ENCODE peak calls at places on chromosomes 16 and 17, in seven cellular contexts. One of them, this sample, is unnamed.

GRCh38 chr16:4015275-4015990 is 100.8 kb downstream of the ADCY9 start:
- DNase-seq in breast epithelium: no peak
- DNase-seq in neuronal stem cell: no peak
- DNase-seq in kidney epithelial cell: no peak
- DNase-seq in pancreas: peak
- DNase-seq in dorsolateral prefrontal cortex: no peak
- DNase-seq in small intestine: peak
- DNase-seq in this sample: no peak

GRCh38 chr17:49787932-49788442 is 494 bp upstream of the KAT7 start:
- DNase-seq in pancreas: no peak
- DNase-seq in dorsolateral prefrontal cortex: no peak
- DNase-seq in neuronal stem cell: no peak
- DNase-seq in kidney epithelial cell: no peak
- DNase-seq in small intestine: no peak
- DNase-seq in breast epithelium: no peak
- DNase-seq in this sample: no peak

GRCh38 chr16:82241469-82242052 is 71.5 kb upstream of the MPHOSPH6 start:
- DNase-seq in kidney epithelial cell: no peak
- DNase-seq in neuronal stem cell: no peak
- DNase-seq in pancreas: no peak
- DNase-seq in small intestine: no peak
- DNase-seq in breast epithelium: no peak
- DNase-seq in dorsolateral prefrontal cortex: no peak
- DNase-seq in this sample: no peak

GRCh38 chr17:1237471-1237870 is 32.8 kb upstream of the BHLHA9 start:
- DNase-seq in neuronal stem cell: no peak
- DNase-seq in dorsolateral prefrontal cortex: no peak
- DNase-seq in breast epithelium: no peak
- DNase-seq in small intestine: no peak
- DNase-seq in pancreas: no peak
- DNase-seq in kidney epithelial cell: no peak
- DNase-seq in this sample: no peak

GRCh38 chr17:37339321-37339720 is 36.5 kb upstream of the C17orf78 start:
- DNase-seq in small intestine: no peak
- DNase-seq in neuronal stem cell: no peak
- DNase-seq in dorsolateral prefrontal cortex: no peak
- DNase-seq in pancreas: no peak
- DNase-seq in breast epithelium: no peak
- DNase-seq in kidney epithelial cell: no peak
- DNase-seq in this sample: no peak

GRCh38 chr17:21013983-21014382 is 28.8 kb downstream of the USP22 start:
- DNase-seq in small intestine: no peak
- DNase-seq in breast epithelium: no peak
- DNase-seq in pancreas: no peak
- DNase-seq in kidney epithelial cell: no peak
- DNase-seq in neuronal stem cell: no peak
- DNase-seq in dorsolateral prefrontal cortex: no peak
- DNase-seq in this sample: no peak

GRCh38 chr16:19589771-19590302 is 34.3 kb downstream of the VPS35L start:
- DNase-seq in pancreas: no peak
- DNase-seq in dorsolateral prefrontal cortex: no peak
- DNase-seq in neuronal stem cell: no peak
- DNase-seq in breast epithelium: no peak
- DNase-seq in small intestine: no peak
- DNase-seq in kidney epithelial cell: no peak
- DNase-seq in this sample: no peak

GRCh38 chr17:71378036-71378435 is 742.8 kb upstream of the SOX9 start:
- DNase-seq in pancreas: no peak
- DNase-seq in neuronal stem cell: no peak
- DNase-seq in small intestine: no peak
- DNase-seq in dorsolateral prefrontal cortex: no peak
- DNase-seq in breast epithelium: no peak
- DNase-seq in kidney epithelial cell: no peak
- DNase-seq in this sample: no peak

GRCh38 chr16:20898938-20899502 is 1.1 kb downstream of the DCUN1D3 start:
- DNase-seq in kidney epithelial cell: no peak
- DNase-seq in dorsolateral prefrontal cortex: no peak
- DNase-seq in breast epithelium: no peak
- DNase-seq in pancreas: no peak
- DNase-seq in neuronal stem cell: no peak
- DNase-seq in small intestine: no peak
- DNase-seq in this sample: no peak

GRCh38 chr16:88781140-88782077 is 3.6 kb downstream of the PIEZO1 start:
- DNase-seq in dorsolateral prefrontal cortex: no peak
- DNase-seq in small intestine: no peak
- DNase-seq in kidney epithelial cell: no peak
- DNase-seq in pancreas: no peak
- DNase-seq in neuronal stem cell: no peak
- DNase-seq in breast epithelium: no peak
- DNase-seq in this sample: no peak

GRCh38 chr17:32386844-32387243 is 36.9 kb downstream of the ZNF207 start:
- DNase-seq in kidney epithelial cell: no peak
- DNase-seq in small intestine: no peak
- DNase-seq in breast epithelium: no peak
- DNase-seq in dorsolateral prefrontal cortex: no peak
- DNase-seq in neuronal stem cell: no peak
- DNase-seq in pancreas: no peak
- DNase-seq in this sample: no peak

GRCh38 chr17:81885869-81886548 is 5.4 kb downstream of the ALYREF start:
- DNase-seq in breast epithelium: no peak
- DNase-seq in dorsolateral prefrontal cortex: no peak
- DNase-seq in small intestine: no peak
- DNase-seq in kidney epithelial cell: peak
- DNase-seq in neuronal stem cell: no peak
- DNase-seq in pancreas: no peak
- DNase-seq in this sample: no peak

GRCh38 chr16:77385481-77385880 is 49.4 kb downstream of the ADAMTS18 start:
- DNase-seq in dorsolateral prefrontal cortex: no peak
- DNase-seq in pancreas: no peak
- DNase-seq in small intestine: no peak
- DNase-seq in breast epithelium: no peak
- DNase-seq in neuronal stem cell: no peak
- DNase-seq in kidney epithelial cell: no peak
- DNase-seq in this sample: no peak

GRCh38 chr17:5468075-5468473 is 708 bp downstream of the DHX33 start:
- DNase-seq in neuronal stem cell: no peak
- DNase-seq in pancreas: no peak
- DNase-seq in kidney epithelial cell: no peak
- DNase-seq in breast epithelium: no peak
- DNase-seq in dorsolateral prefrontal cortex: no peak
- DNase-seq in small intestine: peak
- DNase-seq in this sample: no peak

GRCh38 chr17:880074-880870 is 98.1 kb downstream of the MRM3 start:
- DNase-seq in neuronal stem cell: no peak
- DNase-seq in breast epithelium: no peak
- DNase-seq in kidney epithelial cell: no peak
- DNase-seq in small intestine: no peak
- DNase-seq in pancreas: no peak
- DNase-seq in dorsolateral prefrontal cortex: no peak
- DNase-seq in this sample: no peak

GRCh38 chr17:70073326-70073725 is 1.7 kb upstream of the KCNJ16 start:
- DNase-seq in pancreas: no peak
- DNase-seq in dorsolateral prefrontal cortex: no peak
- DNase-seq in neuronal stem cell: no peak
- DNase-seq in kidney epithelial cell: no peak
- DNase-seq in small intestine: no peak
- DNase-seq in breast epithelium: no peak
- DNase-seq in this sample: no peak

GRCh38 chr17:4950757-4951204 is at the start of gene ENO3:
- DNase-seq in kidney epithelial cell: no peak
- DNase-seq in small intestine: no peak
- DNase-seq in neuronal stem cell: peak
- DNase-seq in pancreas: no peak
- DNase-seq in dorsolateral prefrontal cortex: no peak
- DNase-seq in breast epithelium: no peak
- DNase-seq in this sample: no peak

GRCh38 chr17:39187152-39187830 is 10.2 kb downstream of the CACNB1 start:
- DNase-seq in neuronal stem cell: no peak
- DNase-seq in dorsolateral prefrontal cortex: no peak
- DNase-seq in kidney epithelial cell: no peak
- DNase-seq in breast epithelium: no peak
- DNase-seq in small intestine: peak
- DNase-seq in pancreas: no peak
- DNase-seq in this sample: no peak

GRCh38 chr17:50772251-50772650 is 4.9 kb upstream of the ANKRD40CL start:
- DNase-seq in neuronal stem cell: no peak
- DNase-seq in breast epithelium: no peak
- DNase-seq in kidney epithelial cell: no peak
- DNase-seq in dorsolateral prefrontal cortex: peak
- DNase-seq in pancreas: no peak
- DNase-seq in small intestine: no peak
- DNase-seq in this sample: no peak

DNA sequence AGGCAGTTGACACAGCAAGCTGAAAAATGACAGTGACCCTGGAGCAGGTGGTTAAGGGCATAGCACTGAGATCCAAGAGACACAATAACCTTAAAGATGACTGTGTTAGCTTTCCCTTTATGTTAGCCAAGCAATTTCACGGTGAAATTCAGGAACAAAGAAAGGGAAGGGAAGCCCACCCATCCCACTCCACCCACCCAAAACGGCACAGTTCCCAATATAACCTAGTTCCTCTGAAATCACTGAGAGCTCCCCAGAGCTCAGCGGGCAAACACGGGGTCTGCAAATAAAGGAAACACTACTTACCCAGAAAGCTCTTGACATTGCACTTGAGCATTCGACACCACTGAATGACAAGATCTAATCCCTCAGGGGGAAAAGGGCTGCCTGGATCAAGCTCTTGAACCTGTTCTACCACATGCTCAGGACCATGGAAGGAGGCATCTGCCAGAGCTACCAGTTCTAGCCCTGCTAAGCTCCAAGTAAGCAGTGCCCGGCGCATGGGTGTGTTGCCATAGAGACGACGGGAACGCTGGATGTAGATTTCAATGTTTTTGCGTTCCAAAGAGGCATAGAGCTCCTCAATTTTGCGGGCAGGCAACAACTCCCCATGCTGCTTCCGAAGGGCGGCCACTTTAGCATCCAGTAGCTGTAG is 10.6 kb downstream of the BLTP2 start:
- DNase-seq in breast epithelium: peak
- DNase-seq in kidney epithelial cell: no peak
- DNase-seq in neuronal stem cell: no peak
- DNase-seq in small intestine: no peak
- DNase-seq in pancreas: no peak
- DNase-seq in dorsolateral prefrontal cortex: no peak
- DNase-seq in this sample: no peak
- H3K4me3 ChIP-seq in breast epithelium: no peak
- H3K4me3 ChIP-seq in kidney epithelial cell: no peak
- H3K4me3 ChIP-seq in neuronal stem cell: no peak
- H3K4me3 ChIP-seq in small intestine: no peak
- H3K4me3 ChIP-seq in pancreas: no peak
- H3K4me3 ChIP-seq in dorsolateral prefrontal cortex: no peak
- H3K4me3 ChIP-seq in this sample: no peak

GRCh38 chr16:66566051-66566901 is at the start of gene CMTM1:
- DNase-seq in pancreas: no peak
- DNase-seq in dorsolateral prefrontal cortex: no peak
- DNase-seq in small intestine: no peak
- DNase-seq in breast epithelium: no peak
- DNase-seq in neuronal stem cell: no peak
- DNase-seq in kidney epithelial cell: no peak
- DNase-seq in this sample: no peak

GRCh38 chr16:66568355-66568754 is 2.1 kb downstream of the CMTM1 start:
- DNase-seq in kidney epithelial cell: no peak
- DNase-seq in breast epithelium: no peak
- DNase-seq in neuronal stem cell: no peak
- DNase-seq in pancreas: no peak
- DNase-seq in dorsolateral prefrontal cortex: no peak
- DNase-seq in small intestine: no peak
- DNase-seq in this sample: no peak

GRCh38 chr16:66572356-66572755 is 6.1 kb downstream of the CMTM1 start:
- DNase-seq in neuronal stem cell: no peak
- DNase-seq in pancreas: no peak
- DNase-seq in kidney epithelial cell: no peak
- DNase-seq in breast epithelium: no peak
- DNase-seq in dorsolateral prefrontal cortex: no peak
- DNase-seq in small intestine: no peak
- DNase-seq in this sample: no peak

GRCh38 chr16:66569827-66570405 is 3.7 kb downstream of the CMTM1 start:
- DNase-seq in breast epithelium: no peak
- DNase-seq in neuronal stem cell: no peak
- DNase-seq in kidney epithelial cell: no peak
- DNase-seq in small intestine: peak
- DNase-seq in dorsolateral prefrontal cortex: no peak
- DNase-seq in pancreas: no peak
- DNase-seq in this sample: no peak

GRCh38 chr16:66569131-66569530 is 2.9 kb downstream of the CMTM1 start:
- DNase-seq in breast epithelium: no peak
- DNase-seq in dorsolateral prefrontal cortex: no peak
- DNase-seq in kidney epithelial cell: no peak
- DNase-seq in neuronal stem cell: no peak
- DNase-seq in small intestine: no peak
- DNase-seq in pancreas: no peak
- DNase-seq in this sample: no peak
- H3K4me3 ChIP-seq in breast epithelium: no peak
- H3K4me3 ChIP-seq in dorsolateral prefrontal cortex: no peak
- H3K4me3 ChIP-seq in kidney epithelial cell: no peak
- H3K4me3 ChIP-seq in neuronal stem cell: no peak
- H3K4me3 ChIP-seq in small intestine: no peak
- H3K4me3 ChIP-seq in pancreas: no peak
- H3K4me3 ChIP-seq in this sample: no peak

GRCh38 chr16:75247249-75247648 is 4.2 kb downstream of the BCAR1 start:
- DNase-seq in dorsolateral prefrontal cortex: peak
- DNase-seq in pancreas: peak
- DNase-seq in breast epithelium: no peak
- DNase-seq in neuronal stem cell: no peak
- DNase-seq in kidney epithelial cell: no peak
- DNase-seq in small intestine: no peak
- DNase-seq in this sample: no peak

GRCh38 chr16:75244844-75245758 is 6.3 kb downstream of the BCAR1 start:
- DNase-seq in pancreas: peak
- DNase-seq in kidney epithelial cell: peak
- DNase-seq in neuronal stem cell: peak
- DNase-seq in breast epithelium: peak
- DNase-seq in small intestine: peak
- DNase-seq in dorsolateral prefrontal cortex: peak
- DNase-seq in this sample: no peak

GRCh38 chr16:75248536-75249380 is 2.7 kb downstream of the BCAR1 start:
- DNase-seq in dorsolateral prefrontal cortex: no peak
- DNase-seq in kidney epithelial cell: no peak
- DNase-seq in breast epithelium: no peak
- DNase-seq in small intestine: no peak
- DNase-seq in neuronal stem cell: no peak
- DNase-seq in pancreas: peak
- DNase-seq in this sample: no peak

GRCh38 chr16:75248142-75248535 is 3.3 kb downstream of the BCAR1 start:
- DNase-seq in neuronal stem cell: no peak
- DNase-seq in small intestine: no peak
- DNase-seq in pancreas: peak
- DNase-seq in kidney epithelial cell: no peak
- DNase-seq in dorsolateral prefrontal cortex: peak
- DNase-seq in breast epithelium: no peak
- DNase-seq in this sample: no peak

GRCh38 chr16:75246504-75247205 is 4.8 kb downstream of the BCAR1 start:
- DNase-seq in kidney epithelial cell: no peak
- DNase-seq in dorsolateral prefrontal cortex: no peak
- DNase-seq in neuronal stem cell: no peak
- DNase-seq in small intestine: no peak
- DNase-seq in pancreas: peak
- DNase-seq in breast epithelium: no peak
- DNase-seq in this sample: no peak
- H3K4me3 ChIP-seq in kidney epithelial cell: no peak
- H3K4me3 ChIP-seq in dorsolateral prefrontal cortex: peak
- H3K4me3 ChIP-seq in neuronal stem cell: no peak
- H3K4me3 ChIP-seq in small intestine: no peak
- H3K4me3 ChIP-seq in pancreas: no peak
- H3K4me3 ChIP-seq in breast epithelium: no peak
- H3K4me3 ChIP-seq in this sample: no peak

GRCh38 chr16:85607331-85607765 is 5.8 kb upstream of the GSE1 start:
- DNase-seq in small intestine: peak
- DNase-seq in pancreas: no peak
- DNase-seq in kidney epithelial cell: no peak
- DNase-seq in dorsolateral prefrontal cortex: no peak
- DNase-seq in neuronal stem cell: peak
- DNase-seq in breast epithelium: no peak
- DNase-seq in this sample: no peak
- H3K4me3 ChIP-seq in small intestine: no peak
- H3K4me3 ChIP-seq in pancreas: no peak
- H3K4me3 ChIP-seq in kidney epithelial cell: no peak
- H3K4me3 ChIP-seq in dorsolateral prefrontal cortex: no peak
- H3K4me3 ChIP-seq in neuronal stem cell: no peak
- H3K4me3 ChIP-seq in breast epithelium: no peak
- H3K4me3 ChIP-seq in this sample: no peak

This sample was measured in esophagus squamous epithelium.